ENCODE peak calls at places on chromosomes 3 and 15, in five cellular contexts. A, N, Q, G and O are unnamed samples.
A peak's percentile ranks its signal among the peaks of the same experiment; 100 is the strongest.

GRCh38 chr3:122101646-122102045 is 46.5 kb downstream of the CD86 start:
- DNase-seq in A (peak; percentile 7), G (peak; percentile 21), N (peak; percentile 51), Q (peak; percentile 42), O (peak; percentile 37)

GRCh38 chr15:58392611-58393161 is 39.1 kb upstream of the LIPC start:
- DNase-seq in G (no peak), Q (no peak), A (peak; percentile 78), N (peak; percentile 62), O (no peak)

GRCh38 chr3:170225166-170225565 is 2.9 kb downstream of the PRKCI start:
- DNase-seq in Q (no peak), N (no peak), G (no peak), A (no peak), O (no peak)

GRCh38 chr3:12990781-12991480 is 82.3 kb downstream of the IQSEC1 start:
- DNase-seq in G (peak; percentile 83), A (peak; percentile 55), Q (peak; percentile 40), N (no peak), O (no peak)

GRCh38 chr3:16378920-16379319 is 113.9 kb downstream of the OXNAD1 start:
- DNase-seq in A (no peak), G (peak; percentile 77), N (no peak), Q (no peak), O (no peak)

GRCh38 chr3:69032137-69032536 is 18.7 kb upstream of the EOGT start:
- DNase-seq in A (no peak), G (peak; percentile 62), N (no peak), Q (peak; percentile 44), O (no peak)

GRCh38 chr15:26598704-26599103 is 174.2 kb downstream of the GABRB3 start:
- DNase-seq in G (no peak), Q (no peak), A (no peak), N (no peak), O (no peak)

GRCh38 chr15:69658401-69658945 is 205.9 kb downstream of the RPLP1 start:
- DNase-seq in N (no peak), A (no peak), Q (no peak), G (no peak), O (no peak)

GRCh38 chr3:34275811-34276210 is 477.4 kb downstream of the PDCD6IP start:
- DNase-seq in A (no peak), N (no peak), Q (no peak), G (no peak), O (no peak)

GRCh38 chr3:69651765-69652164 is 87.5 kb upstream of the MITF start:
- DNase-seq in G (no peak), A (no peak), N (no peak), Q (no peak), O (no peak)

GRCh38 chr3:112407214-112407887 is 74.4 kb downstream of the CD200 start:
- DNase-seq in N (no peak), G (no peak), A (no peak), Q (no peak), O (no peak)

GRCh38 chr3:138937690-138938055 is 9.3 kb downstream of the FOXL2 start:
- DNase-seq in N (no peak), A (no peak), G (no peak), Q (no peak), O (no peak)

GRCh38 chr3:40745381-40746106 is 220.8 kb downstream of the ZNF621 start:
- DNase-seq in A (no peak), N (no peak), Q (no peak), G (no peak), O (no peak)

GRCh38 chr15:36429707-36430106 is 149.7 kb upstream of the CDIN1 start:
- DNase-seq in A (no peak), N (no peak), Q (no peak), G (no peak), O (no peak)

GRCh38 chr3:55608266-55608937 is 121.3 kb upstream of the WNT5A start:
- DNase-seq in G (no peak), N (no peak), Q (no peak), A (no peak), O (no peak)

GRCh38 chr3:155519081-155519480 is 225.6 kb upstream of the STRIT1 start:
- DNase-seq in G (no peak), N (no peak), Q (no peak), A (no peak), O (no peak)

GRCh38 chr3:172341482-172342059 is 106.7 kb downstream of the GHSR start:
- DNase-seq in G (peak; percentile 73), Q (peak; percentile 73), N (peak; percentile 67), A (peak; percentile 24), O (peak; percentile 13)

GRCh38 chr3:141440942-141441341 is 45.9 kb upstream of the RASA2 start:
- DNase-seq in N (no peak), G (no peak), Q (no peak), A (no peak), O (no peak)

GRCh38 chr15:80514071-80514780 is 110.0 kb downstream of the ARNT2 start:
- DNase-seq in G (peak; percentile 91), N (no peak), Q (peak; percentile 88), A (no peak), O (no peak)

GRCh38 chr3:118799303-118799702 is 235.3 kb downstream of the IGSF11 start:
- DNase-seq in A (no peak), N (no peak), G (no peak), Q (no peak), O (no peak)

GRCh38 chr3:109136533-109136932 is at the start of gene C3orf85:
- DNase-seq in A (no peak), N (no peak), G (no peak), Q (no peak), O (no peak)

GRCh38 chr15:80595391-80595790 is 99.7 kb upstream of the ABHD17C start:
- DNase-seq in N (no peak), G (peak; percentile 68), Q (peak; percentile 51), A (no peak), O (no peak)

GRCh38 chr3:194142156-194142910 is 6.4 kb downstream of the HES1 start:
- DNase-seq in G (no peak), Q (peak; percentile 86), A (no peak), N (peak; percentile 35), O (no peak)

GRCh38 chr3:100710355-100711198 is 1.3 kb downstream of the TFG start:
- DNase-seq in N (peak; percentile 79), A (peak; percentile 62), G (peak; percentile 78), Q (peak; percentile 71), O (peak; percentile 33)

GRCh38 chr3:71133874-71134273 is 449.7 kb downstream of the FOXP1 start:
- DNase-seq in G (no peak), Q (no peak), N (no peak), A (no peak), O (no peak)

GRCh38 chr3:138786788-138787276 is 47.9 kb downstream of the PIK3CB start:
- DNase-seq in N (no peak), Q (peak; percentile 80), A (no peak), G (peak; percentile 53), O (no peak)

GRCh38 chr3:41213563-41213962 is 14.3 kb downstream of the CTNNB1 start:
- DNase-seq in G (peak; percentile 18), N (no peak), A (no peak), Q (no peak), O (no peak)

GRCh38 chr3:152257246-152258074 is 11.3 kb upstream of the MBNL1 start:
- DNase-seq in Q (no peak), N (no peak), G (peak; percentile 43), A (no peak), O (no peak)

GRCh38 chr3:152621006-152621868 is 213.7 kb upstream of the P2RY1 start:
- DNase-seq in N (no peak), G (peak; percentile 12), A (no peak), Q (no peak), O (no peak)

GRCh38 chr15:64847448-64847847 is 5.7 kb downstream of the PLEKHO2 start:
- DNase-seq in G (no peak), N (no peak), Q (no peak), A (no peak), O (no peak)

GRCh38 chr3:42960282-42960681 is 18.8 kb upstream of the GASK1A start:
- DNase-seq in N (no peak), A (no peak), Q (peak; percentile 9), G (peak; percentile 46), O (no peak)

GRCh38 chr3:95899911-95900310 is 914.5 kb upstream of the EPHA6 start:
- DNase-seq in N (no peak), A (no peak), G (no peak), Q (no peak), O (no peak)

GRCh38 chr3:19190602-19191001 is 42.3 kb downstream of the KCNH8 start:
- DNase-seq in N (no peak), G (no peak), A (no peak), Q (no peak), O (no peak)

GRCh38 chr15:42107483-42107882 is 13.1 kb upstream of the PLA2G4D start:
- DNase-seq in N (no peak), G (no peak), Q (no peak), A (no peak), O (no peak)

GRCh38 chr3:168395551-168395950 is 299.8 kb upstream of the GOLIM4 start:
- DNase-seq in A (no peak), G (no peak), Q (no peak), N (no peak), O (no peak)

GRCh38 chr15:83436513-83437158 is 10.5 kb upstream of the SH3GL3 start:
- DNase-seq in Q (peak; percentile 76), N (peak; percentile 55), A (no peak), G (peak; percentile 63), O (no peak)
- TF ChIP-seq CTCF in Q (peak; percentile 61), N (peak; percentile 54), A (peak; percentile 59), G (peak; percentile 68), O (peak; percentile 43)

DNA sequence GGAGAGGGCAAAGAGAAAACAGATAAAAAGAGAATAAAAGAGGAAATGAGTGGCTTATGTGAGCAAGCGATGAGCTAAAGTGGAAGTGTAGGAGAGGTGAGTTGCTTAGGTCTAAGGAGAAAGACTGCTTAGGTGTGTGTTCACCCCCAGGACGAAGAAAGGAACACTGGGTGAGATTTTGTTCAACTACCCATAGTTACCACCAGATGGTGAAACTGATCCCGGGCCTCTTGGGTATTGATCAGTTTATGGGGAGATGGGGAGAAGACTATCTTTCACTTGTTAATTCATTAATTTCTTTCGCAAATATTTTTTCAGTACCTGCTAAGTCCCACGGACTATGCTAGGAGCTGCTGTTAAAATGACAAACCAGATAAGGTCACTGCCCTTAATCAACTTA is 33.9 kb downstream of the GAP43 start:
- DNase-seq in N (no peak), G (no peak), Q (no peak), A (no peak), O (no peak)
- TF ChIP-seq CTCF in N (no peak), G (no peak), Q (no peak), A (no peak), O (no peak)

GRCh38 chr15:99103279-99103678 is 1.6 kb upstream of the SYNM start:
- DNase-seq in Q (no peak), A (no peak), G (no peak), N (no peak), O (no peak)

GRCh38 chr15:99106417-99107220 is 1.7 kb downstream of the SYNM start:
- DNase-seq in G (peak; percentile 43), N (no peak), A (no peak), Q (peak; percentile 54), O (no peak)

GRCh38 chr15:99102332-99103235 is 2.3 kb upstream of the SYNM start:
- DNase-seq in A (no peak), Q (no peak), N (no peak), G (no peak), O (no peak)

GRCh38 chr15:99104788-99105515 is at the start of gene SYNM:
- DNase-seq in G (peak; percentile 90), N (peak; percentile 56), A (peak; percentile 81), Q (peak; percentile 76), O (peak; percentile 88)

GRCh38 chr15:99105516-99106341 is 849 bp downstream of the SYNM start:
- DNase-seq in A (peak; percentile 51), N (no peak), Q (peak; percentile 61), G (peak; percentile 83), O (peak; percentile 62)
- TF ChIP-seq CTCF in A (no peak), N (no peak), Q (no peak), G (no peak), O (no peak)

GRCh38 chr3:188929138-188929537 is 242.6 kb upstream of the TPRG1 start:
- DNase-seq in G (no peak), N (no peak), A (peak; percentile 43), Q (no peak), O (no peak)
- TF ChIP-seq CTCF in G (no peak), N (no peak), A (no peak), Q (peak; percentile 8), O (no peak)